ENCODE peak calls at places on chromosomes 11 and 22, in five cellular contexts. A is choroid plexus epithelial cell; X is activated T-cell treated with anti-CD3 and anti-CD28 coated beads, Interleukin-2, amount 50 U/mL, for 72 hours; B is T-cell; F is RKO. N is an unnamed sample.
A peak's percentile ranks its signal among the peaks of the same experiment; 100 is the strongest.

GRCh38 chr11:113796663-113797259 is 17.2 kb downstream of the CLDN25 start:
- DNase-seq in F (peak; percentile 60), X (peak; percentile 5), B (no peak), A (peak; percentile 70), N (no peak)

GRCh38 chr11:123450593-123450992 is 20.5 kb downstream of the GRAMD1B start:
- DNase-seq in X (no peak), A (no peak), B (no peak), F (no peak), N (no peak)

GRCh38 chr22:45082795-45083194 is 73.0 kb upstream of the PHF21B start:
- DNase-seq in B (no peak), X (peak; percentile 12), F (no peak), A (peak; percentile 5), N (no peak)

GRCh38 chr11:9380773-9381172 is 3.7 kb upstream of the IPO7 start:
- DNase-seq in B (no peak), X (no peak), A (no peak), F (no peak), N (no peak)

GRCh38 chr11:313787-314547 is at the start of gene IFITM1:
- DNase-seq in A (peak; percentile 91), F (no peak), X (peak; percentile 73), B (peak; percentile 72), N (no peak)

GRCh38 chr11:94305146-94305545 is 766 bp downstream of the IZUMO1R start:
- DNase-seq in B (no peak), A (no peak), F (no peak), X (no peak), N (no peak)

GRCh38 chr11:59216654-59217640 is 4.2 kb upstream of the MPEG1 start:
- DNase-seq in A (peak; percentile 28), F (no peak), B (no peak), X (peak; percentile 9), N (no peak)

GRCh38 chr11:122862091-122862490 is 20.5 kb upstream of the JHY start:
- DNase-seq in X (no peak), A (no peak), B (no peak), F (no peak), N (no peak)

GRCh38 chr11:42524534-42525227 is 787.1 kb upstream of the API5 start:
- DNase-seq in F (peak; percentile 68), B (no peak), A (peak; percentile 48), X (peak; percentile 34), N (peak; percentile 30)

GRCh38 chr11:101323997-101324396 is 194.4 kb upstream of the PGR start:
- DNase-seq in X (no peak), B (no peak), F (peak; percentile 20), A (no peak), N (no peak)

GRCh38 chr22:46500201-46500600 is 37.2 kb downstream of the CELSR1 start:
- DNase-seq in F (no peak), X (no peak), A (no peak), B (no peak), N (no peak)